ENCODE peak calls at places on chromosome 6, in seven cellular contexts. L is pancreas, G is GM20000, R is nephron progenitor cell, T is heart right ventricle, Y is psoas muscle, D is left lung. H is an unnamed sample.
A peak's percentile ranks its signal among the peaks of the same experiment; 100 is the strongest.

GRCh38 chr6:142702501-142703460 is 242.2 kb downstream of the HIVEP2 start:
- DNase-seq in R (no peak), T (peak; percentile 59), G (peak; percentile 14), L (no peak), Y (peak; percentile 29), D (peak; percentile 76), H (peak; percentile 15)

GRCh38 chr6:144758602-144759001 is 473.5 kb downstream of the UTRN start:
- DNase-seq in L (no peak), G (no peak), D (no peak), Y (no peak), T (no peak), R (no peak), H (no peak)

GRCh38 chr6:162999575-163000285 is 272.0 kb downstream of the PACRG start:
- DNase-seq in T (no peak), Y (no peak), G (no peak), R (no peak), L (no peak), D (no peak), H (no peak)

GRCh38 chr6:129607581-129608186 is 102.3 kb downstream of the ARHGAP18 start:
- DNase-seq in D (no peak), G (peak; percentile 15), R (no peak), Y (no peak), T (no peak), L (no peak), H (no peak)

GRCh38 chr6:166313255-166314070 is 5.3 kb upstream of the PRR18 start:
- DNase-seq in L (no peak), D (no peak), R (peak; percentile 65), T (no peak), G (peak; percentile 83), Y (no peak), H (peak; percentile 83)

GRCh38 chr6:25660512-25660911 is 8.5 kb downstream of the SCGN start:
- DNase-seq in T (no peak), G (no peak), R (no peak), L (no peak), Y (no peak), D (no peak), H (no peak)

GRCh38 chr6:136304410-136304809 is 14.8 kb upstream of the BCLAF1 start:
- DNase-seq in Y (no peak), T (no peak), D (no peak), R (no peak), G (no peak), L (no peak), H (no peak)

GRCh38 chr6:51654647-51655046 is 432.8 kb downstream of the PKHD1 start:
- DNase-seq in L (no peak), D (no peak), R (no peak), G (no peak), Y (no peak), T (no peak), H (no peak)

GRCh38 chr6:111033628-111034289 is 51.9 kb downstream of the RPF2 start:
- DNase-seq in T (no peak), Y (no peak), G (no peak), L (no peak), D (no peak), R (no peak), H (no peak)

GRCh38 chr6:111761783-111762312 is 111.4 kb downstream of the FYN start:
- DNase-seq in R (no peak), L (no peak), T (no peak), D (no peak), Y (no peak), G (peak; percentile 34), H (no peak)

GRCh38 chr6:15929685-15930084 is 199.2 kb upstream of the MYLIP start:
- DNase-seq in D (no peak), G (no peak), L (no peak), Y (no peak), R (no peak), T (no peak), H (no peak)

GRCh38 chr6:114342086-114342825 is 567 bp downstream of the HS3ST5 start:
- DNase-seq in R (peak; percentile 64), G (peak; percentile 32), L (peak; percentile 7), T (no peak), Y (peak; percentile 11), D (peak; percentile 30), H (peak; percentile 10)

GRCh38 chr6:39017481-39017880 is 31.1 kb upstream of the GLP1R start:
- DNase-seq in G (no peak), Y (no peak), L (no peak), D (no peak), R (no peak), T (no peak), H (no peak)

GRCh38 chr6:31979238-31979898 is 2.5 kb upstream of the C4A start:
- DNase-seq in G (no peak), T (no peak), Y (no peak), R (no peak), L (no peak), D (no peak), H (no peak)

GRCh38 chr6:106227612-106228507 is 97.7 kb downstream of the ATG5 start:
- DNase-seq in D (no peak), R (no peak), G (no peak), L (no peak), Y (no peak), T (no peak), H (no peak)

GRCh38 chr6:35719407-35719829 is 17.4 kb upstream of the ARMC12 start:
- DNase-seq in L (no peak), T (no peak), G (no peak), D (no peak), R (no peak), Y (no peak), H (peak; percentile 44)

DNA sequence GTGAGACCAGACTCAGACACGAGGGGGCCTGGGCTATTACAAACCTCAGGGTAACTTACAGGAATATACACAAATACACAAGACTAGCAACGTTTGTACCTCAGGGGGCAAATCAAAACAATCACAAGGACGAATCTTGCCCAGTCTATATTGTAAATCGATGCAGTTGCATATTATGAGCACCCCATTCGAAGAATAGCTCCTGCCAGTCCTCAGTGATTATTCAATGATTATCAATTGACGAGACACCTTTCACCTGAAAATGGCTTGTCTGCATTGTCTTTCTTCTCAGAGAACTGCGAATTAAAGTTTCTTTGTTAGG is 24.6 kb upstream of the MAP3K7 start:
- DNase-seq in L (no peak), T (no peak), D (no peak), R (no peak), G (no peak), Y (no peak), H (no peak)
- TF ChIP-seq CTCF in L (no peak), T (no peak), D (no peak), R (peak; percentile 15), G (no peak), Y (no peak), H (no peak)

GRCh38 chr6:117906905-117907599 is at the start of gene SLC35F1:
- DNase-seq in D (peak; percentile 33), Y (peak; percentile 25), L (peak; percentile 42), R (peak; percentile 85), G (peak; percentile 78), T (peak; percentile 16), H (peak; percentile 71)
- TF ChIP-seq CTCF in D (no peak), Y (peak; percentile 39), L (peak; percentile 32), R (peak; percentile 21), G (peak; percentile 55), T (peak; percentile 42), H (peak; percentile 67)

GRCh38 chr6:75932067-75932466 is 140.4 kb downstream of the IMPG1 start:
- DNase-seq in G (peak; percentile 21), R (peak; percentile 73), D (no peak), Y (no peak), L (peak; percentile 33), T (no peak), H (no peak)
- TF ChIP-seq CTCF in G (peak; percentile 40), R (peak; percentile 89), D (no peak), Y (no peak), L (peak; percentile 53), T (peak; percentile 47), H (peak; percentile 43)

DNA sequence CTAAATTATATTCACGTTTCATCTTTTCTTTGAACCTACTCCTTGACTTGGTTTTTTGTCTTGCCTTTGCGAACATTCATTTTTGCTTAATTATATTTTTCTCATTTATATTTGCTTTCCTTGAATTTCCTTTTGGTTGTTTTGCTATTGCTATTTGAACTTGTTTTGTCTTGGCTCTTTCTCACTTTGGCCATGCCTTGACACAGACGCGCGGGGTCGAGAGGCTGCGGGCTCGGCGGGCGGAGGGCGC is 7.1 kb upstream of the TMEM14A start:
- DNase-seq in R (no peak), G (no peak), T (no peak), D (no peak), L (no peak), Y (no peak), H (no peak)
- TF ChIP-seq CTCF in R (peak; percentile 9), G (no peak), T (peak; percentile 3), D (no peak), L (no peak), Y (no peak), H (no peak)

H was measured in GM13977.